ENCODE peak calls at places on chromosomes 7 and 10, in nine cellular contexts. C is CD4-positive, CD25-positive, alpha-beta regulatory T cell; A is HL-60; T is non-pigmented ciliary epithelial cell; Q is T-helper 1 cell; K is KG1; G is activated CD4-positive, alpha-beta T cell treated with anti-CD3 and anti-CD28 coated beads, Interleukin-2, amount 50 U/mL, for 1 hour; Z is germinal center; U is mucosa of descending colon. F is an unnamed sample.
A peak's percentile ranks its signal among the peaks of the same experiment; 100 is the strongest.

GRCh38 chr7:136585954-136586670 is 282.3 kb upstream of the CHRM2 start:
- DNase-seq in K (no peak), G (no peak), Z (no peak), U (no peak), A (no peak), Q (no peak), C (no peak), T (no peak), F (no peak)

GRCh38 chr7:32891046-32891799 is at the start of gene KBTBD2:
- DNase-seq in Z (peak; percentile 61), A (peak; percentile 73), K (peak; percentile 81), G (peak; percentile 73), U (peak; percentile 79), C (peak; percentile 76), Q (peak; percentile 79), T (no peak), F (peak; percentile 82)

GRCh38 chr10:103884681-103885139 is 29.3 kb upstream of the SH3PXD2A start:
- DNase-seq in A (no peak), T (no peak), C (no peak), U (peak; percentile 66), Q (no peak), G (no peak), K (peak; percentile 13), Z (peak; percentile 43), F (peak; percentile 72)

GRCh38 chr10:123390874-123391273 is 236.7 kb downstream of the BUB3 start:
- DNase-seq in K (no peak), T (no peak), U (no peak), A (no peak), Q (no peak), Z (no peak), C (no peak), G (no peak), F (no peak)

GRCh38 chr7:66321283-66321682 is 116.1 kb downstream of the TPST1 start:
- DNase-seq in K (no peak), C (no peak), Z (no peak), T (no peak), A (no peak), G (no peak), U (no peak), Q (no peak), F (no peak)

GRCh38 chr10:118712930-118713634 is 41.7 kb downstream of the CACUL1 start:
- DNase-seq in C (no peak), T (no peak), Z (no peak), Q (no peak), G (no peak), A (no peak), U (no peak), K (no peak), F (no peak)

GRCh38 chr10:102112210-102112817 is 7.9 kb downstream of the LDB1 start:
- DNase-seq in A (no peak), Q (no peak), T (no peak), Z (no peak), K (no peak), G (no peak), C (no peak), U (no peak), F (no peak)

GRCh38 chr10:92695679-92696605 is 6.2 kb downstream of the HHEX start:
- DNase-seq in K (no peak), T (no peak), Z (no peak), U (no peak), G (no peak), C (no peak), Q (no peak), A (no peak), F (no peak)

GRCh38 chr7:90613088-90613498 is 17.0 kb downstream of the CDK14 start:
- DNase-seq in U (no peak), Z (peak; percentile 30), G (no peak), K (no peak), C (no peak), T (no peak), Q (no peak), A (peak; percentile 23), F (no peak)

F was measured in hippocampal formation.